ENCODE peak calls at places on chromosomes 12 and 14, in six cellular contexts. One of them, this sample, is unnamed.

GRCh38 chr14:69818760-69819191 is 21.7 kb upstream of the SLC10A1 start:
- DNase-seq in GM06990: peak; percentile 43
- DNase-seq in Caco-2: peak; percentile 70
- DNase-seq in HFF-Myc: peak; percentile 74
- DNase-seq in tibial nerve: no peak
- DNase-seq in foreskin fibroblast: peak; percentile 60
- DNase-seq in this sample: peak; percentile 48

GRCh38 chr12:80838708-80839107 is 99.0 kb downstream of the LIN7A start:
- DNase-seq in GM06990: no peak
- DNase-seq in Caco-2: no peak
- DNase-seq in HFF-Myc: no peak
- DNase-seq in tibial nerve: no peak
- DNase-seq in foreskin fibroblast: no peak
- DNase-seq in this sample: no peak

GRCh38 chr12:103705927-103706326 is 118.9 kb downstream of the STAB2 start:
- DNase-seq in GM06990: no peak
- DNase-seq in Caco-2: no peak
- DNase-seq in HFF-Myc: no peak
- DNase-seq in tibial nerve: no peak
- DNase-seq in foreskin fibroblast: no peak
- DNase-seq in this sample: no peak

GRCh38 chr14:56061051-56061450 is 57.2 kb upstream of the PELI2 start:
- DNase-seq in GM06990: no peak
- DNase-seq in Caco-2: no peak
- DNase-seq in HFF-Myc: no peak
- DNase-seq in tibial nerve: no peak
- DNase-seq in foreskin fibroblast: no peak
- DNase-seq in this sample: no peak

GRCh38 chr12:93011100-93011499 is 82.0 kb upstream of the EEA1 start:
- DNase-seq in GM06990: no peak
- DNase-seq in Caco-2: no peak
- DNase-seq in HFF-Myc: no peak
- DNase-seq in tibial nerve: no peak
- DNase-seq in foreskin fibroblast: no peak
- DNase-seq in this sample: no peak

GRCh38 chr12:91109148-91109564 is 2.1 kb downstream of the LUM start:
- DNase-seq in GM06990: peak; percentile 6
- DNase-seq in Caco-2: peak; percentile 47
- DNase-seq in HFF-Myc: peak; percentile 61
- DNase-seq in tibial nerve: peak; percentile 83
- DNase-seq in foreskin fibroblast: no peak
- DNase-seq in this sample: peak; percentile 65

GRCh38 chr12:110371408-110372055 is 32.0 kb downstream of the ANAPC7 start:
- DNase-seq in GM06990: peak; percentile 70
- DNase-seq in Caco-2: no peak
- DNase-seq in HFF-Myc: no peak
- DNase-seq in tibial nerve: no peak
- DNase-seq in foreskin fibroblast: no peak
- DNase-seq in this sample: no peak

GRCh38 chr12:9227953-9228352 is 19.8 kb upstream of the PZP start:
- DNase-seq in GM06990: no peak
- DNase-seq in Caco-2: no peak
- DNase-seq in HFF-Myc: no peak
- DNase-seq in tibial nerve: no peak
- DNase-seq in foreskin fibroblast: no peak
- DNase-seq in this sample: no peak

GRCh38 chr14:103880334-103880985 is 33.1 kb upstream of the PPP1R13B start:
- DNase-seq in GM06990: no peak
- DNase-seq in Caco-2: no peak
- DNase-seq in HFF-Myc: peak; percentile 14
- DNase-seq in tibial nerve: peak; percentile 82
- DNase-seq in foreskin fibroblast: peak; percentile 72
- DNase-seq in this sample: peak; percentile 43

GRCh38 chr12:95615735-95616134 is 64.5 kb upstream of the USP44 start:
- DNase-seq in GM06990: no peak
- DNase-seq in Caco-2: no peak
- DNase-seq in HFF-Myc: no peak
- DNase-seq in tibial nerve: no peak
- DNase-seq in foreskin fibroblast: no peak
- DNase-seq in this sample: no peak

GRCh38 chr12:24911284-24911791 is 37.6 kb downstream of the BCAT1 start:
- DNase-seq in GM06990: no peak
- DNase-seq in Caco-2: peak; percentile 95
- DNase-seq in HFF-Myc: peak; percentile 59
- DNase-seq in tibial nerve: no peak
- DNase-seq in foreskin fibroblast: peak; percentile 84
- DNase-seq in this sample: peak; percentile 89

GRCh38 chr14:35423621-35424020 is 19.1 kb upstream of the NFKBIA start:
- DNase-seq in GM06990: no peak
- DNase-seq in Caco-2: no peak
- DNase-seq in HFF-Myc: no peak
- DNase-seq in tibial nerve: no peak
- DNase-seq in foreskin fibroblast: no peak
- DNase-seq in this sample: no peak

GRCh38 chr12:86838264-86838663 is 582.1 kb upstream of the MGAT4C start:
- DNase-seq in GM06990: no peak
- DNase-seq in Caco-2: no peak
- DNase-seq in HFF-Myc: no peak
- DNase-seq in tibial nerve: no peak
- DNase-seq in foreskin fibroblast: no peak
- DNase-seq in this sample: no peak

GRCh38 chr14:76918176-76918750 is 92.1 kb downstream of the LRRC74A start:
- DNase-seq in GM06990: no peak
- DNase-seq in Caco-2: no peak
- DNase-seq in HFF-Myc: no peak
- DNase-seq in tibial nerve: peak; percentile 37
- DNase-seq in foreskin fibroblast: peak; percentile 81
- DNase-seq in this sample: peak; percentile 72

GRCh38 chr12:64624035-64624434 is 13.7 kb downstream of the RASSF3 start:
- DNase-seq in GM06990: no peak
- DNase-seq in Caco-2: no peak
- DNase-seq in HFF-Myc: no peak
- DNase-seq in tibial nerve: no peak
- DNase-seq in foreskin fibroblast: no peak
- DNase-seq in this sample: no peak

GRCh38 chr12:122836027-122836921 is 1.0 kb downstream of the HIP1R start:
- DNase-seq in GM06990: peak; percentile 44
- DNase-seq in Caco-2: peak; percentile 41
- DNase-seq in HFF-Myc: no peak
- DNase-seq in tibial nerve: no peak
- DNase-seq in foreskin fibroblast: no peak
- DNase-seq in this sample: peak; percentile 23

GRCh38 chr12:3988519-3989217 is 115.5 kb upstream of the PARP11 start:
- DNase-seq in GM06990: peak; percentile 29
- DNase-seq in Caco-2: no peak
- DNase-seq in HFF-Myc: no peak
- DNase-seq in tibial nerve: no peak
- DNase-seq in foreskin fibroblast: no peak
- DNase-seq in this sample: no peak

GRCh38 chr12:92955997-92956663 is 27.0 kb upstream of the EEA1 start:
- DNase-seq in GM06990: no peak
- DNase-seq in Caco-2: no peak
- DNase-seq in HFF-Myc: no peak
- DNase-seq in tibial nerve: no peak
- DNase-seq in foreskin fibroblast: peak; percentile 81
- DNase-seq in this sample: no peak

GRCh38 chr14:37791384-37792036 is 196.1 kb downstream of the TTC6 start:
- DNase-seq in GM06990: no peak
- DNase-seq in Caco-2: no peak
- DNase-seq in HFF-Myc: no peak
- DNase-seq in tibial nerve: no peak
- DNase-seq in foreskin fibroblast: no peak
- DNase-seq in this sample: no peak

GRCh38 chr12:3752741-3753486 is at the start of gene CRACR2A:
- DNase-seq in GM06990: peak; percentile 91
- DNase-seq in Caco-2: peak; percentile 84
- DNase-seq in HFF-Myc: no peak
- DNase-seq in tibial nerve: peak; percentile 18
- DNase-seq in foreskin fibroblast: peak; percentile 48
- DNase-seq in this sample: peak; percentile 22

GRCh38 chr14:100535287-100536131 is 51.7 kb downstream of the BEGAIN start:
- DNase-seq in GM06990: peak; percentile 0
- DNase-seq in Caco-2: no peak
- DNase-seq in HFF-Myc: no peak
- DNase-seq in tibial nerve: peak; percentile 10
- DNase-seq in foreskin fibroblast: no peak
- DNase-seq in this sample: no peak

DNA sequence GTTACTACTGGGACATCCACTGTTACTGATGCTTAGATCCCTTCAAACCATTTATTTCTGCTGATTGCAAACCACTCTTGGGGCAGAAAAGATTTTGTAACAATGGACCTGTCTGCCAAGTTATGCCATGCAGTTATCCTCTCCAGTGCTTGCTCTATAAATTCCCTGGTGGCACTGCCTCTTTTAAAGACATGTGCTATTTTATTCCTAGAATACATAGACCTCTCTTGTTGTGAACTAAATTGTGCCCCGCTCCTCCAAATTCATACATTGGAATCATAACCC is 708.6 kb upstream of the FOXG1 start:
- DNase-seq in GM06990: no peak
- DNase-seq in Caco-2: no peak
- DNase-seq in HFF-Myc: no peak
- DNase-seq in tibial nerve: no peak
- DNase-seq in foreskin fibroblast: no peak
- DNase-seq in this sample: no peak
- H3K4me3 ChIP-seq in GM06990: no peak overlapping the region
- H3K4me3 ChIP-seq in Caco-2: no peak overlapping the region
- H3K4me3 ChIP-seq in HFF-Myc: no peak overlapping the region
- H3K4me3 ChIP-seq in tibial nerve: no peak overlapping the region
- H3K4me3 ChIP-seq in foreskin fibroblast: no peak overlapping the region
- H3K4me3 ChIP-seq in this sample: no peak overlapping the region

DNA sequence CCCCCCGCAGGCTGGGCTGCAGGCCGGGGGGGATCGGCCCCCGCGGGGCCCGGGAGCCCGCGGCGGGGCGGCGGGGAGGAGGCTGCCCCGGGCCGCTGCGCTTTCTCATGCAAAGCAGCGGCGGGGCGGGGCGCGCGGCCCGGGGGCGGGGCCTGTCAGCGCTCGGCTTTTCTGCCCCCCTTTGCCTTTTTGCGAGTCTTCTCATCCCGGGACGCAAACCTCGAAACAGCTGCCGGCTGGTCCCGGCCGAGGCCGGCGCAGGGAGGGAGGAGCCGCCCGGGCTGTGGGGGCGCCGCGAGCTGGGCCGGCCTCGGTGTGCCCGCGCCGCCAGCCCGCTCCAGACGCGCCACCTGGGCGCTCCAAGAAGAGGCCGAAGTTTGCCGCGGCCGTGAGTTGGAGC is at the start of gene FZD10:
- DNase-seq in GM06990: no peak
- DNase-seq in Caco-2: no peak
- DNase-seq in HFF-Myc: no peak
- DNase-seq in tibial nerve: no peak
- DNase-seq in foreskin fibroblast: no peak
- DNase-seq in this sample: no peak
- H3K4me3 ChIP-seq in GM06990: no peak within 1 kb of the TSS
- H3K4me3 ChIP-seq in Caco-2: peak within 1 kb of the TSS; percentile 24
- H3K4me3 ChIP-seq in HFF-Myc: no peak within 1 kb of the TSS
- H3K4me3 ChIP-seq in tibial nerve: peak within 1 kb of the TSS; percentile 41
- H3K4me3 ChIP-seq in foreskin fibroblast: no peak within 1 kb of the TSS
- H3K4me3 ChIP-seq in this sample: no peak within 1 kb of the TSS

GRCh38 chr14:63050694-63051093 is 5.4 kb upstream of the KCNH5 start:
- DNase-seq in GM06990: no peak
- DNase-seq in Caco-2: no peak
- DNase-seq in HFF-Myc: no peak
- DNase-seq in tibial nerve: no peak
- DNase-seq in foreskin fibroblast: no peak
- DNase-seq in this sample: no peak

GRCh38 chr14:63045612-63046320 is 508 bp upstream of the KCNH5 start:
- DNase-seq in GM06990: no peak
- DNase-seq in Caco-2: no peak
- DNase-seq in HFF-Myc: no peak
- DNase-seq in tibial nerve: no peak
- DNase-seq in foreskin fibroblast: peak; percentile 7
- DNase-seq in this sample: no peak

GRCh38 chr14:63051301-63051700 is 6.0 kb upstream of the KCNH5 start:
- DNase-seq in GM06990: no peak
- DNase-seq in Caco-2: no peak
- DNase-seq in HFF-Myc: no peak
- DNase-seq in tibial nerve: no peak
- DNase-seq in foreskin fibroblast: no peak
- DNase-seq in this sample: no peak

GRCh38 chr14:63045234-63045611 is at the start of gene KCNH5:
- DNase-seq in GM06990: peak; percentile 19
- DNase-seq in Caco-2: no peak
- DNase-seq in HFF-Myc: no peak
- DNase-seq in tibial nerve: no peak
- DNase-seq in foreskin fibroblast: peak; percentile 12
- DNase-seq in this sample: no peak

DNA sequence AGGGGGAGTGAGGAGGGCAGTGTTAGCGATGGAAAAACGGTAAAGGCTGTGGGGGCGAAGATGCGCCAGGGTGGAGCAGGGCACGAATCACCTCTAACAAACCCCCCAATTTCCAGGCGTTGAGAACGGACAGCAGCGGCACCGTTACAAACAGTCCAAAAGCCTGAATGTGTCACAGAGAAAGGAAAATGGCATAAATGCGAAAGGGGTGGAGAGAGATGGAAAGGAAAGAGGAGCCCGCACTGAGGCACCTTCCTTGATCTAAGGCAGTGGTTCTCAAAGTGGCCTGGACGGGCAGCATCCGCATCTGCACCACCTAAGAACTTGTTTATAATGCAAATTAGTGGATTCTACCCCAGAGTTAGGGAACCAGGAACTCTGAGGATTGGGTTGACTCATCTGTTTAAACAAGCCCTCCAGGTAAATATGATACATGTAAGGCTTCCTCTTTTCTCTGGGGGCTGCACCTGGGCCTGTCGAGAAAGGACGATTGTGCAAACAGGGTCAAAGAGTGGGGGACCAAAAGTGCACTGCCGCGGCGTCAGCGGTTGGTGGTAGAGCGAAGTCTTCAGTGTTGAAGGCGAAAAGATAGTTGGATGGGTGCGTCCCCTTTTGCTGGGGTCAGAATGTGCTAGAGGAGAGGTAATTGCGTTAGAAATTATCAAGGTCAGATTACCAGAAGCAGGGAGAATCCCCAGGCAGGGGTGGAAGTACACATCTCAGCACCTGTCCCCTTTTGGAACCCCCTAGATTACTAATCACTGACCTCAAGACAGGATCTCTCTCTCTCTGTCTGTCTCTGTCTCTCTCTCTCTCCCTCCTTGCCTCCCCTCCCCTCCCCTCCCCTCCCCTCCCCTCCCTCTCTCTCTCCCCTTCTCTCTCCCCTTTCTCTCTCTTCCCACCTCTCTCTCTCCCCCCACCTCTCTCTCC is 1.3 kb upstream of the KCNH5 start:
- DNase-seq in GM06990: no peak
- DNase-seq in Caco-2: no peak
- DNase-seq in HFF-Myc: no peak
- DNase-seq in tibial nerve: no peak
- DNase-seq in foreskin fibroblast: no peak
- DNase-seq in this sample: no peak
- H3K4me3 ChIP-seq in GM06990: no peak overlapping the region
- H3K4me3 ChIP-seq in Caco-2: no peak overlapping the region
- H3K4me3 ChIP-seq in HFF-Myc: no peak overlapping the region
- H3K4me3 ChIP-seq in tibial nerve: no peak overlapping the region
- H3K4me3 ChIP-seq in foreskin fibroblast: no peak overlapping the region
- H3K4me3 ChIP-seq in this sample: no peak overlapping the region

DNA sequence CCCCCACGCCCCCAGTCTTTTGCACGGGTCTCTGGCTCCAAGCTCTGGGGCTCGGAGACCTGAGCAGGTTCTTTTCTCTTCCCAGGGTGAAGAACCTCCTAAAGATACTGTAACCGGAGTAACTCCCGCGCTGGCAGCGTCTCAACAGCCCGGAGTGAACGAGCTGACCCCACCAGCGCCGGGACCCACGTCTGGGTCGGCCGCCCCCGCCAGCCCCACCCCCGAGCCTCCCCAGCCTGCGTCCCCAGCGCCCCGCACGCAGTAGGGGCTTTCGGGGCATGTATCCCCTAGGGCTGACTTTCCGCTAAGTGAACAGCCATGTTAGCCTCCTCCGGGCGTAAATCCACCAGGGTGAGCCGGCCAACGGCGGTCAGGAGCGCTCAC is 834 bp downstream of the SLC35F4 start:
- DNase-seq in GM06990: no peak
- DNase-seq in Caco-2: no peak
- DNase-seq in HFF-Myc: no peak
- DNase-seq in tibial nerve: no peak
- DNase-seq in foreskin fibroblast: no peak
- DNase-seq in this sample: no peak
- H3K4me3 ChIP-seq in GM06990: no peak overlapping the region
- H3K4me3 ChIP-seq in Caco-2: no peak overlapping the region
- H3K4me3 ChIP-seq in HFF-Myc: no peak overlapping the region
- H3K4me3 ChIP-seq in tibial nerve: no peak overlapping the region
- H3K4me3 ChIP-seq in foreskin fibroblast: no peak overlapping the region
- H3K4me3 ChIP-seq in this sample: no peak overlapping the region